ENCODE peak calls at places on chromosomes 7 and 10, in six cellular contexts. L is foreskin fibroblast, T is prostate gland, R is fibroblast of mammary gland, B is cardiac fibroblast, I is hepatocyte. M is an unnamed sample.

GRCh38 chr7:112462236-112462635 is 12.0 kb downstream of the IFRD1 start:
- DNase-seq in B (peak), I (peak), L (peak), R (peak), T (peak), M (peak)

GRCh38 chr10:127991543-127992255 is 84.8 kb downstream of the PTPRE start:
- DNase-seq in I (no peak), T (no peak), R (no peak), L (no peak), B (no peak), M (no peak)

GRCh38 chr7:100372256-100372655 is 1.0 kb upstream of the PILRA start:
- DNase-seq in L (peak), R (peak), B (peak), I (peak), T (no peak), M (peak)

GRCh38 chr10:19310121-19310520 is 261.5 kb downstream of the MALRD1 start:
- DNase-seq in I (no peak), R (no peak), T (no peak), L (no peak), B (no peak), M (no peak)

GRCh38 chr7:57370739-57371098 is 79.3 kb upstream of the ZNF716 start:
- DNase-seq in R (no peak), I (no peak), B (no peak), L (no peak), T (no peak), M (no peak)

GRCh38 chr7:81583882-81584533 is 185.8 kb downstream of the HGF start:
- DNase-seq in I (no peak), B (peak), L (no peak), T (no peak), R (peak), M (no peak)

GRCh38 chr7:69374036-69374420 is 224.2 kb upstream of the AUTS2 start:
- DNase-seq in L (no peak), B (peak), I (peak), T (no peak), R (peak), M (no peak)

GRCh38 chr7:92932450-92932849 is 96.1 kb upstream of the CDK6 start:
- DNase-seq in B (no peak), R (no peak), T (no peak), I (no peak), L (no peak), M (no peak)

GRCh38 chr10:50554995-50555568 is 68.7 kb downstream of the SGMS1 start:
- DNase-seq in B (peak), I (no peak), L (peak), T (no peak), R (peak), M (peak)

GRCh38 chr7:96321041-96321669 is 743 bp downstream of the SLC25A13 start:
- DNase-seq in B (peak), I (peak), R (peak), T (peak), L (peak), M (peak)

GRCh38 chr10:7547825-7548224 is 118.9 kb downstream of the ITIH5 start:
- DNase-seq in R (no peak), T (no peak), B (peak), L (no peak), I (no peak), M (no peak)

GRCh38 chr7:143345428-143345900 is 17.0 kb downstream of the FAM131B start:
- DNase-seq in R (peak), L (no peak), B (peak), I (peak), T (no peak), M (no peak)

GRCh38 chr7:38375453-38375852 is 102.0 kb upstream of the TARP start:
- DNase-seq in T (no peak), B (no peak), L (no peak), R (no peak), I (no peak), M (no peak)

DNA sequence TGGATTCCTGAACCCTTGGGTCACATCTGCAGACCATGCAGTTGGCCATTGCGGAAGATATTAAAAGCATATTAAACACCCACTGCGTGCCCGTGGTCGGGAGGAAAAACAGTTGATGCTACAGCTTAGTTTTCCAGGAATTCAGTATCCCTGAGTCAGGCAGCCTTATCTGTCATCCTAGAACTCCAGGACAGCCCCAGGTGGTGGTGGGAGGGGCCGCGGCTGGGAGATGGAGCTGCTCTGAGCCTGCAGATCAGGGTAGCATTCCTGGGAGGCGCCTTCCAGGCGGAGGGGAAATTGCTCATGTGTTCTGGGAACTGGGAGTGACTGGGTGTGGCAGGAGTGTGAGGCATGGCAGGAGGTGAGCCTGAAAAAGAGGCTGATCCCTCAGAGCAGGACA is 222.9 kb upstream of the SH2B2 start:
- DNase-seq in I (peak), T (no peak), R (peak), B (peak), L (no peak), M (peak)
- TF ChIP-seq CTCF in I (no peak), T (no peak), R (no peak), B (no peak), L (no peak), M (no peak)

GRCh38 chr10:15370741-15371701 is at the start of gene FAM171A1:
- DNase-seq in T (peak), L (peak), B (peak), R (peak), I (peak), M (peak)
- TF ChIP-seq CTCF in T (peak), L (no peak), B (peak), R (no peak), I (peak), M (peak)

GRCh38 chr7:35024298-35024697 is 13.0 kb downstream of the DPY19L1 start:
- DNase-seq in B (no peak), L (no peak), I (no peak), T (no peak), R (no peak), M (no peak)
- TF ChIP-seq CTCF in B (no peak), L (no peak), I (no peak), T (no peak), R (no peak), M (no peak)

DNA sequence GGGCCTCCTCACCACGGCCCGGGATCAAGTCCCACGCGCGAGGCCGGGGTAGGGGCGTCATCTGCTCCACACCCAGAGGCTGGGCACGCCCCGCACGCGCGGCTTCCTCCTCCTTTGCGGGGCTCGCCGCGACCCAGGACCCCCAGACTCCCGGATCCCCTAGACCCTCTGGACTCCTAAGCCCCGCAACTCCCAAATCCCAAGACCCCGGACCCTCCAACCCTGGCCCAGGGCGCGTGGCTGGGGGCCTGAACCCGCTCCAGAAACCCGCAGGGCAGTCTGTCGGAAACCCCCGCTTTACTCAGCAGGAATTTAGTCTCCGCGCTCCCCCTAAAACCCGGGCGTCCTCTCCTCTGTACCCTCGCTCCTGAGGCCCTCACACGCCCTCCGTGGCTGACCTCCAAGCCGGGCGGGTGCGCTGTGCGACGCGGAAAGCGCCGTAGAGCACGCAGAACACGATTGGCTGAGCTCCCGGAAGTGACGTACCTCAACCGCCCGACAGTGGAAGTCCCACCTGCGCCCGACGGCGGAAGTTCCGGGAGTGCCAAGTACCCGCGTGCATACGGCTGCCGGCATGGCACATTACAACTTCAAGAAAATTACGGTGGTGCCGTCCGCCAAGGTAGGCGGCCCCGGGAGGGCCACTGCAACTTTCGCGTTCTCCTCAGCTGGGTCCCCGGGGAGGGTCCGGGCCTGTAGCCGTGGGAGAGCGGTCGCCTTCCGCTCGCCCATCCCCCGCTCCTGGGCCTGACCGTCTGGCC is at the start of gene GTPBP4:
- DNase-seq in I (peak), L (peak), B (peak), T (peak), R (peak), M (peak)
- TF ChIP-seq CTCF in I (peak), L (no peak), B (no peak), T (peak), R (no peak), M (peak)

GRCh38 chr10:70914316-70914864 is 26.0 kb upstream of the PCBD1 start:
- DNase-seq in I (no peak), T (no peak), B (no peak), L (no peak), R (no peak), M (no peak)

GRCh38 chr10:70913546-70914240 is 25.3 kb upstream of the PCBD1 start:
- DNase-seq in T (no peak), L (no peak), R (no peak), B (no peak), I (no peak), M (no peak)

GRCh38 chr10:70915806-70916205 is 27.4 kb upstream of the PCBD1 start:
- DNase-seq in L (no peak), R (no peak), T (no peak), I (no peak), B (no peak), M (no peak)

GRCh38 chr10:70916241-70916640 is 27.9 kb upstream of the PCBD1 start:
- DNase-seq in I (no peak), R (no peak), L (no peak), T (no peak), B (no peak), M (no peak)

GRCh38 chr10:70915206-70915605 is 26.8 kb upstream of the PCBD1 start:
- DNase-seq in I (no peak), T (no peak), L (no peak), B (no peak), R (no peak), M (no peak)
- TF ChIP-seq CTCF in I (no peak), T (no peak), L (no peak), B (no peak), R (no peak), M (no peak)

DNA sequence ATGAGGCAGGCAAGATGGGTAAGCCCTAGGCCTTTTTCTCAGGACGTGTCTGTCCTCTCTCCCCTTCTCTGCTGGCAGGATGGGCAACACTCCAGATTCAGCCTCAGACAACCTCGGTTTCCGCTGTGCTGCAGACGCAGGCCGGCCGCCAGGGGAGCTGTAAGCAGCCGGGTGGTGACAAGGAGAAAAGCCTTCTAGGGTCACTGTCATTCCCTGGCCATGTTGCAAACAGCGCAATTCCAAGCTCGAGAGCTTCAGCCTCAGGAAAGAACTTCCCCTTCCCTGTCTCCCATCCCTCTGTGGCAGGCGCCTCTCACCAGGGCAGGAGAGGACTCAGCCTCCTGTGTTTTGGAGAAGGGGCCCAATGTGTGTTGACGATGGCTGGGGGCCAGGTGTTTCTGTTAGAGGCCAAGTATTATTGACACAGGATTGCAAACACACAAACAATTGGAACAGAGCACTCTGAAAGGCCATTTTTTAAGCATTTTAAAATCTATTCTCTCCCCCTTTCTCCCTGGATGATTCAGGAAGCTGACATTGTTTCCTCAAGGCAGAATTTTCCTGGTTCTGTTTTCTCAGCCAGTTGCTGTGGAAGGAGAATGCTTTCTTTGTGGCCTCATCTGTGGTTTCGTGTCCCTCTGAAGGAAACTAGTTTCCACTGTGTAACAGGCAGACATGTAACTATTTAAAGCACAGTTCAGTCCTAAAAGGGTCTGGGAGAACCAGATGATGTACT is 13.1 kb downstream of the PHKG1 start:
- DNase-seq in I (no peak), R (peak), B (peak), T (peak), L (peak), M (peak)
- TF ChIP-seq CTCF in I (no peak), R (peak), B (peak), T (peak), L (peak), M (peak)

GRCh38 chr10:5293691-5294550 is 70.8 kb upstream of the UCN3 start:
- DNase-seq in R (peak), I (peak), T (no peak), L (peak), B (peak), M (peak)
- TF ChIP-seq CTCF in R (peak), I (peak), T (peak), L (peak), B (peak), M (peak)

M was measured in HFFc6.